ENCODE peak calls at places on chromosomes 12 and 14, in four cellular contexts. Z is heart left ventricle, X is upper lobe of right lung, T is brain microvascular endothelial cell. G is an unnamed sample.

GRCh38 chr12:130764475-130765185 is 48.5 kb upstream of the RIMBP2 start:
- DNase-seq in T (peak; percentile 11), Z (no peak), X (no peak), G (peak; percentile 63)

GRCh38 chr14:93041002-93041401 is 74.7 kb downstream of the ITPK1 start:
- DNase-seq in T (no peak), Z (no peak), X (no peak), G (no peak)

GRCh38 chr14:94307410-94307992 is 14.4 kb upstream of the SERPINA10 start:
- DNase-seq in Z (no peak), T (no peak), X (no peak), G (no peak)

GRCh38 chr14:99037777-99038176 is 234.2 kb downstream of the BCL11B start:
- DNase-seq in T (no peak), Z (no peak), X (no peak), G (no peak)

GRCh38 chr12:102702447-102703114 is 214.5 kb downstream of the PAH start:
- DNase-seq in Z (peak; percentile 30), X (no peak), T (peak; percentile 66), G (peak; percentile 78)

GRCh38 chr14:99971087-99971928 is 93.9 kb upstream of the EVL start:
- DNase-seq in X (peak; percentile 90), T (peak; percentile 69), Z (peak; percentile 80), G (peak; percentile 68)

GRCh38 chr12:93425736-93426363 is 15.9 kb downstream of the UBE2N start:
- DNase-seq in Z (no peak), T (no peak), X (no peak), G (no peak)

GRCh38 chr14:24149302-24149969 is 2.1 kb downstream of the RNF31 start:
- DNase-seq in Z (no peak), X (no peak), T (no peak), G (no peak)

GRCh38 chr12:96352161-96352835 is 47.9 kb downstream of the CDK17 start:
- DNase-seq in Z (no peak), X (no peak), T (no peak), G (no peak)

GRCh38 chr12:5456906-5457305 is 25.0 kb downstream of the NTF3 start:
- DNase-seq in Z (no peak), T (peak; percentile 59), X (no peak), G (peak; percentile 30)

GRCh38 chr14:103330536-103330935 is 3.5 kb upstream of the EIF5 start:
- DNase-seq in T (no peak), Z (no peak), X (no peak), G (no peak)

GRCh38 chr12:122206111-122206881 is 2.8 kb downstream of the B3GNT4 start:
- DNase-seq in Z (no peak), X (peak; percentile 60), T (no peak), G (no peak)

GRCh38 chr14:89589400-89590128 is 172.5 kb upstream of the FOXN3 start:
- DNase-seq in Z (no peak), T (no peak), X (no peak), G (no peak)

GRCh38 chr12:20798561-20798960 is 11.9 kb upstream of the SLCO1B3 start:
- DNase-seq in Z (no peak), X (no peak), T (peak; percentile 31), G (no peak)

GRCh38 chr12:122437656-122438121 is 15.2 kb upstream of the CLIP1 start:
- DNase-seq in Z (peak; percentile 74), X (peak; percentile 65), T (no peak), G (peak; percentile 72)

GRCh38 chr12:28780096-28780495 is 369.0 kb upstream of the FAR2 start:
- DNase-seq in T (peak; percentile 96), Z (no peak), X (no peak), G (peak; percentile 81)

GRCh38 chr12:105469701-105470100 is 139.2 kb downstream of the C12orf75 start:
- DNase-seq in T (no peak), Z (no peak), X (no peak), G (no peak)

GRCh38 chr12:131867891-131868675 is 26.3 kb upstream of the ULK1 start:
- DNase-seq in Z (no peak), X (no peak), T (no peak), G (no peak)

GRCh38 chr14:53019391-53019790 is 68.5 kb upstream of the FERMT2 start:
- DNase-seq in Z (no peak), X (no peak), T (no peak), G (no peak)

GRCh38 chr12:3152013-3152412 is 74.8 kb downstream of the TSPAN9 start:
- DNase-seq in X (peak; percentile 57), Z (peak; percentile 49), T (peak; percentile 33), G (peak; percentile 48)

GRCh38 chr12:3150308-3150670 is 73.1 kb downstream of the TSPAN9 start:
- DNase-seq in Z (no peak), T (no peak), X (no peak), G (no peak)

GRCh38 chr12:3149505-3150307 is 72.5 kb downstream of the TSPAN9 start:
- DNase-seq in X (peak; percentile 30), T (no peak), Z (peak; percentile 26), G (peak; percentile 33)

GRCh38 chr12:3152892-3153291 is 75.7 kb downstream of the TSPAN9 start:
- DNase-seq in T (no peak), Z (peak; percentile 39), X (peak; percentile 38), G (no peak)

GRCh38 chr12:3150820-3151590 is 73.8 kb downstream of the TSPAN9 start:
- DNase-seq in T (no peak), Z (peak; percentile 28), X (no peak), G (peak; percentile 65)
- H3K4me3 ChIP-seq in T (no peak overlapping the region), Z (peak overlapping the region; percentile 21), X (no peak overlapping the region), G (no peak overlapping the region)

GRCh38 chr12:8709124-8709830 is 11.5 kb downstream of the RIMKLB start:
- DNase-seq in X (no peak), Z (no peak), T (no peak), G (peak; percentile 65)
- H3K4me3 ChIP-seq in X (peak overlapping the region; percentile 41), Z (peak overlapping the region; percentile 54), T (no peak overlapping the region), G (peak overlapping the region; percentile 57)

GRCh38 chr14:104604461-104605449 is at the start of gene TMEM179:
- DNase-seq in T (no peak), Z (no peak), X (no peak), G (peak; percentile 14)
- H3K4me3 ChIP-seq in T (no peak within 1 kb of the TSS), Z (peak within 1 kb of the TSS; percentile 26), X (no peak within 1 kb of the TSS), G (no peak within 1 kb of the TSS)

DNA sequence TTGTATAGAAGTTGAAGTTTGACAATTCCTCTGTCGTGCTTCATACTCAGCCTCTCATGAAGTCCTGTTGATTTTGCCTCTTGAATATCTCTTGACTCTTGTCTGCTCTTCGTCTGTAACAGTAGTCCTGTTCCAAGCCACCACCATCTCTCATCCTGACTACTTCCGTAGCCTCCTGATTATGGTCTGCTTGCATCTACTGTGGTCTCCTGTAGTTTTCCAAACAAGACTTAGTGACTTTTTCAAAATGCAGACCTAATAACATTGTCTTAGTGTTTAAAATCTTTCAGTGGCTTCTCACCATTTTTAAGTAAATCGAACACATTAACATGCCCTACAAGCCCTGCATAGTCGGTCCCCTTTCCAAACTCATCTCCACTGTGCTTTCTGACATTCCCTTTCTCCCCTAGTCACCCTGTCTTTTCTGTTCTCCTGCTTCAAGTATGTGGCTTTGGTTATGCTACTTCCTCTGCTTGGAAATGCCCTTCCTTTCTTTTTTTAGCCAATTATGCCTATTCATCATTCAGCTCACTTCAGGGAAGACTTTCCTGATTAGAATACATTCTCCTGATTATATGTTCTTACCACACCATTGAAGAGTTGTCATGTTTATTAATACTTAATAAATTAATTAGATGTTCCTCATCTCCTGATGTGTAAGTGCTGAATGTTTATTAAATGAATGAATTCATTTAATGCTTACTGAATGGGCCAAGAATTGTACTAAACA is 2.0 kb downstream of the SCYL2 start:
- DNase-seq in Z (no peak), X (no peak), T (no peak), G (peak; percentile 17)
- H3K4me3 ChIP-seq in Z (peak overlapping the region; percentile 99), X (peak overlapping the region; percentile 90), T (peak overlapping the region; percentile 88), G (peak overlapping the region; percentile 93)

GRCh38 chr14:105482486-105483110 is 4.1 kb upstream of the CRIP1 start:
- DNase-seq in X (no peak), T (no peak), Z (no peak), G (no peak)
- H3K4me3 ChIP-seq in X (no peak overlapping the region), T (no peak overlapping the region), Z (peak overlapping the region; percentile 54), G (no peak overlapping the region)

DNA sequence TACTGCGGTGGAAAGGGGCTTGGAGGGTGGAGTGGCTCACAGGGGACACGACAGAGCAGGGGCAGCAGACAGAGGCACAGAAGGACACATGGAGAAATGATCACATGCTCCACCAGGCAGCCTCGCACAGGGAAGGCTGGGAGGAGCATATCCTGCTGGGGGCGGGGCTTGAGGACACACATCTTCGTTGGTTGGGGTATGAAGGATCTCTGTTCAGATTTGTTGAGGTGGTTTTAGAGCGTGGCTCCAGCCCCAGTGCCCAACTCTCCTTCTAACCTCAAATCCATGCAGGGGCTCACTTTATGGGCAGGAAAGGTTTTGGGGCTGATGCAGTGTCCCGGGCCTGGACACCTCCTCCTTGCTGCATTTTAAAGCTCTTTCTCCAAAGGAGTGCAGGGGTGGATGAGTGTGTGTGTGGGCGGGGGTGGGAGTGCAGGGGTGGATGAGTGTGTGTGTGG is 741 bp upstream of the P3H3 start:
- DNase-seq in T (peak; percentile 81), X (peak; percentile 83), Z (peak; percentile 88), G (peak; percentile 83)
- H3K4me3 ChIP-seq in T (peak overlapping the region; percentile 39), X (no peak overlapping the region), Z (peak overlapping the region; percentile 34), G (peak overlapping the region; percentile 44)

G was measured in fibroblast of villous mesenchyme.